ENCODE peak calls at places on chromosomes 11 and 22, in five cellular contexts. T is GM23248, U is DND-41, P is GM23338, B is HCT116. W is an unnamed sample. For H3K79me2, the result is how much of the 10 kb centered on the place peaks cover.

GRCh38 chr11:69220581-69221051 is 64.9 kb downstream of the SMIM38 start:
- DNase-seq in P (no peak), B (no peak), T (peak), U (no peak), W (no peak)

GRCh38 chr11:68471360-68472340 is 11.1 kb downstream of the PPP6R3 start:
- DNase-seq in T (peak), U (peak), B (no peak), P (no peak), W (no peak)

GRCh38 chr22:34902335-34902734 is 163.6 kb upstream of the ISX start:
- DNase-seq in B (no peak), T (no peak), P (no peak), U (no peak), W (no peak)

GRCh38 chr11:103494491-103494890 is 385.3 kb downstream of the DYNC2H1 start:
- DNase-seq in U (no peak), P (no peak), B (no peak), T (peak), W (no peak)

GRCh38 chr11:105092255-105093239 is 47.0 kb downstream of the CARD18 start:
- DNase-seq in T (no peak), B (no peak), U (no peak), P (no peak), W (no peak)

GRCh38 chr11:84022221-84022620 is 736.1 kb upstream of the CCDC90B start:
- DNase-seq in P (peak), B (no peak), U (no peak), T (no peak), W (no peak)

GRCh38 chr11:131945695-131946094 is 575.3 kb downstream of the NTM start:
- DNase-seq in P (no peak), T (no peak), B (no peak), U (no peak), W (no peak)

GRCh38 chr22:22388055-22388454 is 120.5 kb downstream of the ZNF280B start:
- DNase-seq in T (no peak), P (no peak), B (no peak), U (no peak), W (no peak)

GRCh38 chr22:43001271-43002197 is 13.4 kb downstream of the PACSIN2 start:
- DNase-seq in T (peak), B (no peak), P (no peak), U (peak), W (no peak)

GRCh38 chr11:60143768-60144167 is 39.1 kb downstream of the MS4A6A start:
- DNase-seq in T (no peak), B (no peak), U (no peak), P (no peak), W (no peak)

GRCh38 chr11:66686100-66686785 is 8.6 kb upstream of the RBM4B start:
- DNase-seq in T (no peak), U (no peak), B (no peak), P (no peak), W (no peak)

GRCh38 chr11:77195071-77195705 is 67.1 kb downstream of the MYO7A start:
- DNase-seq in T (no peak), B (no peak), U (no peak), P (no peak), W (no peak)

GRCh38 chr11:69609351-69609750 is 31.6 kb upstream of the CCND1 start:
- DNase-seq in T (no peak), B (no peak), P (no peak), U (no peak), W (no peak)

GRCh38 chr11:126345759-126346585 is 9.5 kb upstream of the ST3GAL4 start:
- DNase-seq in U (no peak), P (no peak), B (no peak), T (peak), W (peak)

GRCh38 chr22:18987765-18988164 is 51.7 kb upstream of the PRODH start:
- DNase-seq in U (no peak), B (no peak), T (peak), P (peak), W (no peak)

GRCh38 chr11:32429477-32429876 is 5.9 kb downstream of the WT1 start:
- DNase-seq in U (no peak), P (peak), T (no peak), B (no peak), W (no peak)

GRCh38 chr11:32428665-32429293 is 6.6 kb downstream of the WT1 start:
- DNase-seq in T (no peak), B (no peak), P (peak), U (no peak), W (no peak)

GRCh38 chr11:32432565-32433248 is 2.6 kb downstream of the WT1 start:
- DNase-seq in P (peak), B (no peak), U (no peak), T (no peak), W (no peak)

GRCh38 chr11:32431657-32432056 is 3.7 kb downstream of the WT1 start:
- DNase-seq in P (no peak), U (no peak), B (no peak), T (no peak), W (no peak)

DNA sequence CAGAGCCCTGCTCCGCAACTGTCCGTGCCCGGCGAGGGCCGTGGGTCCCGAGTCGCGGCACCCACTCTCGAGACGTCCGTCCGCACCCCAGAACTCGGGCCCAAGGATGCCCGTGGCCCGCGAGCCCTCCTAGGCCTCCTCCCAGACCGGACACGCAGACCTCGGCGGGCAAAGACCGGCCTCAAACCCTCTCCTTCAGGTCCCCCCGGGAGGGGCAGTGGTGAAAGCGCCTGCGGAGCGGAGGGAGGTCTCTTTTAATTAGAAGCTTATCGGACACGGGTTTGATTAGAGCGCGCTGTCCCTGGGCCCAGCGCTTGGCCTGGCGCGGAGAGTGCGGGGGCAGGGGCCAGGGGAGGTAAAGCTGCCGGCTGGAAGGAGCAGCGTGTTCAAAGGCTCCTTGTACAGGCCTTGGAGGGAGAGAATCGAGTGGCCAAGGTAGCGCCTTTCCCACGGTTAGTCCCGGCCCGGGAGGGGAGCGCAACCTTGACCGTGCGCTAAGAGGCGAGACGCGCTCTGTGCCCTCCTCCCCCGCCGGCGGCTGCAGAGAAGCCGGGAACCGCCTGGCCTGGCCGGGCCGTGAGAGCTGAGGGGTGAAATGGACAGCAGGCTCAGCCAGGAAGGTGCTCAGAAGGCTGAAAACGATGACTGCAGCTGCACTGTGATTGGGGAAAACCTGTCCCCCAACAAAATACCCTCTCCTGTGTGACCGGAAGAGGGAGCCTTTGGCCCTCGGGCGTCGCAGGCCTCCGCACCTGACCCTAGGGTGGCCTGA is 4.6 kb downstream of the WT1 start:
- DNase-seq in U (no peak), P (peak), B (no peak), T (no peak), W (no peak)
- TF ChIP-seq EZH2 in U (no peak), P (peak), B (no peak), T (no peak), W (no peak)

GRCh38 chr11:129223701-129224149 is 31.6 kb upstream of the ARHGAP32 start:
- DNase-seq in T (peak), U (no peak), P (no peak), B (no peak), W (no peak)
- H3K79me2 ChIP-seq in T (half or more), U (under half), P (half or more), B (half or more), W (under half)

GRCh38 chr11:35415488-35415887 is 3.9 kb downstream of the SLC1A2 start:
- DNase-seq in U (no peak), P (no peak), T (no peak), B (no peak), W (no peak)

GRCh38 chr11:35418282-35418846 is 994 bp downstream of the SLC1A2 start:
- DNase-seq in P (peak), U (no peak), B (no peak), T (no peak), W (no peak)

GRCh38 chr11:35420371-35420770 is 1.0 kb upstream of the SLC1A2 start:
- DNase-seq in P (peak), B (no peak), T (no peak), U (no peak), W (no peak)

GRCh38 chr11:35419713-35420333 is 465 bp upstream of the SLC1A2 start:
- DNase-seq in P (peak), U (no peak), T (peak), B (no peak), W (no peak)

GRCh38 chr11:35418847-35419712 is at the start of gene SLC1A2:
- DNase-seq in U (no peak), T (peak), P (peak), B (no peak), W (peak)
- TF ChIP-seq EZH2 in U (no peak), T (no peak), P (peak), B (no peak), W (no peak)

GRCh38 chr11:72951193-72951592 is 137.0 kb downstream of the ATG16L2 start:
- DNase-seq in B (no peak), U (no peak), P (no peak), T (peak), W (no peak)
- H3K79me2 ChIP-seq in B (under half), U (under half), P (under half), T (under half), W (under half)

GRCh38 chr11:20598487-20598886 is 921 bp upstream of the SLC6A5 start:
- DNase-seq in U (no peak), B (no peak), P (no peak), T (no peak), W (no peak)

GRCh38 chr11:20595101-20595500 is 4.3 kb upstream of the SLC6A5 start:
- DNase-seq in P (no peak), B (no peak), U (no peak), T (no peak), W (no peak)

GRCh38 chr11:20597924-20598484 is 1.4 kb upstream of the SLC6A5 start:
- DNase-seq in P (peak), B (no peak), U (no peak), T (no peak), W (no peak)

GRCh38 chr11:20596629-20597129 is 2.7 kb upstream of the SLC6A5 start:
- DNase-seq in P (peak), U (no peak), B (no peak), T (peak), W (no peak)

GRCh38 chr11:20597137-20597923 is 2.1 kb upstream of the SLC6A5 start:
- DNase-seq in T (no peak), B (no peak), U (no peak), P (peak), W (no peak)
- TF ChIP-seq EZH2 in T (no peak), B (no peak), U (no peak), P (peak), W (no peak)